ENCODE peak calls at places on chromosomes 11 and 22, in five cellular contexts. S, Y, M, B and W are unnamed samples.

GRCh38 chr11:2419638-2420501 is 19.3 kb downstream of the TSSC4 start:
- DNase-seq in S (no peak), Y (peak), M (peak), B (peak), W (peak)

GRCh38 chr11:1966531-1966930 is 19.4 kb downstream of the MRPL23 start:
- DNase-seq in S (no peak), Y (no peak), M (no peak), B (no peak), W (no peak)

GRCh38 chr11:86947541-86947940 is 7.7 kb downstream of the FZD4 start:
- DNase-seq in S (no peak), Y (no peak), M (peak), B (no peak), W (peak)

GRCh38 chr11:74090701-74091100 is 80.1 kb downstream of the C2CD3 start:
- DNase-seq in S (no peak), Y (no peak), M (no peak), B (no peak), W (no peak)

GRCh38 chr11:35058318-35058717 is 80.7 kb upstream of the CD44 start:
- DNase-seq in S (no peak), Y (no peak), M (no peak), B (no peak), W (no peak)

GRCh38 chr11:73982595-73982989 is at the start of gene UCP2:
- DNase-seq in S (peak), Y (peak), M (peak), B (peak), W (no peak)

GRCh38 chr22:25013634-25014033 is 61.1 kb downstream of the KIAA1671 start:
- DNase-seq in S (no peak), Y (peak), M (no peak), B (no peak), W (peak)

GRCh38 chr11:2825261-2825885 is 60.2 kb downstream of the CDKN1C start:
- DNase-seq in S (no peak), Y (peak), M (no peak), B (no peak), W (peak)

GRCh38 chr11:70586261-70587094 is 188.1 kb downstream of the CTTN start:
- DNase-seq in S (no peak), Y (no peak), M (no peak), B (no peak), W (no peak)

GRCh38 chr11:128502736-128503135 is 84.6 kb downstream of the ETS1 start:
- DNase-seq in S (no peak), Y (no peak), M (peak), B (no peak), W (peak)

GRCh38 chr22:22884010-22884887 is 3.4 kb upstream of the IGLL5 start:
- DNase-seq in S (peak), Y (peak), M (peak), B (peak), W (peak)

GRCh38 chr11:10293423-10294288 is at the start of gene SBF2:
- DNase-seq in S (no peak), Y (peak), M (peak), B (peak), W (peak)

GRCh38 chr11:13354335-13354734 is 76.7 kb downstream of the BMAL1 start:
- DNase-seq in S (no peak), Y (no peak), M (no peak), B (no peak), W (peak)

GRCh38 chr11:61907282-61907681 is 10.1 kb downstream of the RAB3IL1 start:
- DNase-seq in S (no peak), Y (no peak), M (no peak), B (no peak), W (no peak)